ENCODE peak calls at places on chromosomes 4 and X, in nine cellular contexts. One of them, this sample, is unnamed.

GRCh38 chr4:25320374-25321172 is 8.0 kb downstream of the ZCCHC4 start:
- DNase-seq in NT2/D1: no peak
- DNase-seq in left ventricle myocardium inferior: no peak
- DNase-seq in H1: no peak
- DNase-seq in IMR-90: peak; percentile 92
- DNase-seq in psoas muscle: no peak
- DNase-seq in left lung: no peak
- DNase-seq in brain microvascular endothelial cell: peak; percentile 70
- DNase-seq in GM12878: no peak
- DNase-seq in this sample: peak; percentile 78

GRCh38 chr4:123790681-123791080 is 394.1 kb downstream of the SPRY1 start:
- DNase-seq in NT2/D1: no peak
- DNase-seq in left ventricle myocardium inferior: no peak
- DNase-seq in H1: no peak
- DNase-seq in IMR-90: peak; percentile 31
- DNase-seq in psoas muscle: no peak
- DNase-seq in left lung: no peak
- DNase-seq in brain microvascular endothelial cell: no peak
- DNase-seq in GM12878: no peak
- DNase-seq in this sample: no peak

GRCh38 chr4:2925931-2926860 is 37.0 kb downstream of the NOP14 start:
- DNase-seq in NT2/D1: no peak
- DNase-seq in left ventricle myocardium inferior: no peak
- DNase-seq in H1: no peak
- DNase-seq in IMR-90: no peak
- DNase-seq in psoas muscle: no peak
- DNase-seq in left lung: no peak
- DNase-seq in brain microvascular endothelial cell: no peak
- DNase-seq in GM12878: no peak
- DNase-seq in this sample: no peak

GRCh38 chrX:50721771-50722521 is 92.0 kb downstream of the SHROOM4 start:
- DNase-seq in NT2/D1: peak; percentile 57
- DNase-seq in left ventricle myocardium inferior: no peak
- DNase-seq in H1: no peak
- DNase-seq in IMR-90: no peak
- DNase-seq in psoas muscle: no peak
- DNase-seq in left lung: no peak
- DNase-seq in brain microvascular endothelial cell: no peak
- DNase-seq in GM12878: no peak
- DNase-seq in this sample: no peak

GRCh38 chr4:48454591-48454990 is 28.6 kb upstream of the SLC10A4 start:
- DNase-seq in NT2/D1: no peak
- DNase-seq in left ventricle myocardium inferior: no peak
- DNase-seq in H1: no peak
- DNase-seq in IMR-90: no peak
- DNase-seq in psoas muscle: no peak
- DNase-seq in left lung: no peak
- DNase-seq in brain microvascular endothelial cell: no peak
- DNase-seq in GM12878: no peak
- DNase-seq in this sample: no peak

GRCh38 chrX:112527903-112528302 is 151.8 kb downstream of the LHFPL1 start:
- DNase-seq in NT2/D1: no peak
- DNase-seq in left ventricle myocardium inferior: no peak
- DNase-seq in H1: no peak
- DNase-seq in IMR-90: no peak
- DNase-seq in psoas muscle: no peak
- DNase-seq in left lung: no peak
- DNase-seq in brain microvascular endothelial cell: no peak
- DNase-seq in GM12878: no peak
- DNase-seq in this sample: peak; percentile 1

GRCh38 chr4:17921451-17921850 is 100.1 kb downstream of the LCORL start:
- DNase-seq in NT2/D1: no peak
- DNase-seq in left ventricle myocardium inferior: no peak
- DNase-seq in H1: no peak
- DNase-seq in IMR-90: no peak
- DNase-seq in psoas muscle: no peak
- DNase-seq in left lung: no peak
- DNase-seq in brain microvascular endothelial cell: no peak
- DNase-seq in GM12878: no peak
- DNase-seq in this sample: no peak

GRCh38 chr4:168220893-168221292 is 97.7 kb downstream of the DDX60 start:
- DNase-seq in NT2/D1: no peak
- DNase-seq in left ventricle myocardium inferior: no peak
- DNase-seq in H1: no peak
- DNase-seq in IMR-90: peak; percentile 30
- DNase-seq in psoas muscle: no peak
- DNase-seq in left lung: no peak
- DNase-seq in brain microvascular endothelial cell: no peak
- DNase-seq in GM12878: no peak
- DNase-seq in this sample: no peak

GRCh38 chr4:30815685-30816084 is 95.5 kb downstream of the PCDH7 start:
- DNase-seq in NT2/D1: no peak
- DNase-seq in left ventricle myocardium inferior: no peak
- DNase-seq in H1: no peak
- DNase-seq in IMR-90: no peak
- DNase-seq in psoas muscle: no peak
- DNase-seq in left lung: no peak
- DNase-seq in brain microvascular endothelial cell: no peak
- DNase-seq in GM12878: no peak
- DNase-seq in this sample: no peak

GRCh38 chr4:184969610-184970009 is 48.7 kb upstream of the HELT start:
- DNase-seq in NT2/D1: no peak
- DNase-seq in left ventricle myocardium inferior: no peak
- DNase-seq in H1: no peak
- DNase-seq in IMR-90: no peak
- DNase-seq in psoas muscle: no peak
- DNase-seq in left lung: no peak
- DNase-seq in brain microvascular endothelial cell: no peak
- DNase-seq in GM12878: no peak
- DNase-seq in this sample: no peak

GRCh38 chr4:88743696-88744095 is 46.1 kb upstream of the NAP1L5 start:
- DNase-seq in NT2/D1: no peak
- DNase-seq in left ventricle myocardium inferior: no peak
- DNase-seq in H1: no peak
- DNase-seq in IMR-90: peak; percentile 94
- DNase-seq in psoas muscle: no peak
- DNase-seq in left lung: no peak
- DNase-seq in brain microvascular endothelial cell: peak; percentile 72
- DNase-seq in GM12878: no peak
- DNase-seq in this sample: peak; percentile 54

GRCh38 chrX:153667931-153668396 is 5.6 kb downstream of the PNCK start:
- DNase-seq in NT2/D1: no peak
- DNase-seq in left ventricle myocardium inferior: peak; percentile 81
- DNase-seq in H1: peak; percentile 92
- DNase-seq in IMR-90: peak; percentile 64
- DNase-seq in psoas muscle: peak; percentile 80
- DNase-seq in left lung: peak; percentile 77
- DNase-seq in brain microvascular endothelial cell: peak; percentile 69
- DNase-seq in GM12878: peak; percentile 12
- DNase-seq in this sample: peak; percentile 64

GRCh38 chr4:111808174-111808573 is 337.1 kb upstream of the FAM241A start:
- DNase-seq in NT2/D1: no peak
- DNase-seq in left ventricle myocardium inferior: no peak
- DNase-seq in H1: no peak
- DNase-seq in IMR-90: no peak
- DNase-seq in psoas muscle: no peak
- DNase-seq in left lung: no peak
- DNase-seq in brain microvascular endothelial cell: no peak
- DNase-seq in GM12878: no peak
- DNase-seq in this sample: no peak

GRCh38 chr4:111802191-111802590 is 343.1 kb upstream of the FAM241A start:
- DNase-seq in NT2/D1: no peak
- DNase-seq in left ventricle myocardium inferior: no peak
- DNase-seq in H1: no peak
- DNase-seq in IMR-90: no peak
- DNase-seq in psoas muscle: no peak
- DNase-seq in left lung: no peak
- DNase-seq in brain microvascular endothelial cell: no peak
- DNase-seq in GM12878: no peak
- DNase-seq in this sample: peak; percentile 62

GRCh38 chr4:111807556-111807955 is 337.7 kb upstream of the FAM241A start:
- DNase-seq in NT2/D1: no peak
- DNase-seq in left ventricle myocardium inferior: no peak
- DNase-seq in H1: no peak
- DNase-seq in IMR-90: no peak
- DNase-seq in psoas muscle: no peak
- DNase-seq in left lung: no peak
- DNase-seq in brain microvascular endothelial cell: no peak
- DNase-seq in GM12878: no peak
- DNase-seq in this sample: no peak

GRCh38 chr4:111811661-111812060 is 333.6 kb upstream of the FAM241A start:
- DNase-seq in NT2/D1: no peak
- DNase-seq in left ventricle myocardium inferior: no peak
- DNase-seq in H1: no peak
- DNase-seq in IMR-90: no peak
- DNase-seq in psoas muscle: no peak
- DNase-seq in left lung: no peak
- DNase-seq in brain microvascular endothelial cell: no peak
- DNase-seq in GM12878: no peak
- DNase-seq in this sample: no peak

DNA sequence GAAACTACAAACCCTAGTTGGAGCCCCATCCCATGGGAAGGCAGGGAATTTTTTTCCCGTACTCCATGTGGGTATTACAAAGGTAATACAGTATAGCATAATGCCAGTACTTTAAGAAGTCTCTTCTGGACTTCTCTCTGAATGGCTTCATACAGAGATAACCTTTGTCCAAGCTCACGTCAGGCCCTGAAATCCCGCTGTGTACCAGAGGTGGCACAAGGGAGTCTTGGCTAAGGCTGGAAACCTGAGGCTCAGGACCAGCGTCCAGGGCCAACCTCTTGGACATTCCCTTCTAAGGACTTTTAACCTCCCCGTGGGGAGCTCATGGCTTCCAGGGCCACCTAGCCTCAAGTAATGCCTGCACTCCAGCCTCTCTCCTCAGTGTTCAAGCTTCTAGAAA is 338.9 kb upstream of the FAM241A start:
- DNase-seq in NT2/D1: no peak
- DNase-seq in left ventricle myocardium inferior: no peak
- DNase-seq in H1: peak; percentile 52
- DNase-seq in IMR-90: no peak
- DNase-seq in psoas muscle: no peak
- DNase-seq in left lung: no peak
- DNase-seq in brain microvascular endothelial cell: peak; percentile 0
- DNase-seq in GM12878: no peak
- DNase-seq in this sample: no peak
- H3K27me3 ChIP-seq in NT2/D1: no peaks in the 10 kb centered on the region
- H3K27me3 ChIP-seq in left ventricle myocardium inferior: no peaks in the 10 kb centered on the region
- H3K27me3 ChIP-seq in H1: peaks cover 42% of the 10 kb centered on the region
- H3K27me3 ChIP-seq in IMR-90: no peaks in the 10 kb centered on the region
- H3K27me3 ChIP-seq in psoas muscle: no peaks in the 10 kb centered on the region
- H3K27me3 ChIP-seq in left lung: no peaks in the 10 kb centered on the region
- H3K27me3 ChIP-seq in brain microvascular endothelial cell: no peaks in the 10 kb centered on the region
- H3K27me3 ChIP-seq in GM12878: no peaks in the 10 kb centered on the region
- H3K27me3 ChIP-seq in this sample: peaks cover 34% of the 10 kb centered on the region

DNA sequence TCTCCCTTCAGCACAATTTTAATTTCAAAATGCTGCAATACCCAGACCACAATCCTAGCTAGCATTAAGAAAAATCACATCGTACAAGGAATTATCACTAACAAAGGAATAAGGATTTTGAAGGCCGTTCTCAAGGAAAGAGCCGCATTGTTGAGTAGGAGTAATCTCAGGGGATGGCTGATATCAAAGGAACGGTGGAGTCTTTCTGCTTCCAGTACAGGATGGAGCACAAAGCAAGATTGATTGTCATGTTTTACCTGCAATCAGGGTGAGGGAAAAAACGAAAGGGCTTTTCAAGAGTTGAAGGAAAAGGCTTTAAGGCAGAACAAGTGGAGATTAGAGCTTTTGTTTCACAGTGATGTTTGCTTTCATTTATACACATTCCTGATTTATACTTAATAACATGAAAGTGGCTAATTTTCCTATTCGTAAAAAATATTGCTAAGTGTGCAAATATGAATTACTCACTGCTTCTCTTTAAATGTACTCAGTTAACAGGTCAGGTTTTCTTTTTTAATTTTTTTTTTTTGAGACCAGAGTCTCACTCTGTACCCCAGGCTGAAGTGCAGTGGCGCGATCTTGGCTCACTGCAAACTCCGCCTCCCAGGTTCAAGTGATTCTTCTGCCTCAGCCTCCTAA is 207.0 kb downstream of the TRIML1 start:
- DNase-seq in NT2/D1: no peak
- DNase-seq in left ventricle myocardium inferior: no peak
- DNase-seq in H1: no peak
- DNase-seq in IMR-90: no peak
- DNase-seq in psoas muscle: no peak
- DNase-seq in left lung: no peak
- DNase-seq in brain microvascular endothelial cell: no peak
- DNase-seq in GM12878: no peak
- DNase-seq in this sample: no peak
- H3K27me3 ChIP-seq in NT2/D1: no peaks in the 10 kb centered on the region
- H3K27me3 ChIP-seq in left ventricle myocardium inferior: no peaks in the 10 kb centered on the region
- H3K27me3 ChIP-seq in H1: no peaks in the 10 kb centered on the region
- H3K27me3 ChIP-seq in IMR-90: no peaks in the 10 kb centered on the region
- H3K27me3 ChIP-seq in psoas muscle: no peaks in the 10 kb centered on the region
- H3K27me3 ChIP-seq in left lung: no peaks in the 10 kb centered on the region
- H3K27me3 ChIP-seq in brain microvascular endothelial cell: no peaks in the 10 kb centered on the region
- H3K27me3 ChIP-seq in GM12878: no peaks in the 10 kb centered on the region
- H3K27me3 ChIP-seq in this sample: no peaks in the 10 kb centered on the region

DNA sequence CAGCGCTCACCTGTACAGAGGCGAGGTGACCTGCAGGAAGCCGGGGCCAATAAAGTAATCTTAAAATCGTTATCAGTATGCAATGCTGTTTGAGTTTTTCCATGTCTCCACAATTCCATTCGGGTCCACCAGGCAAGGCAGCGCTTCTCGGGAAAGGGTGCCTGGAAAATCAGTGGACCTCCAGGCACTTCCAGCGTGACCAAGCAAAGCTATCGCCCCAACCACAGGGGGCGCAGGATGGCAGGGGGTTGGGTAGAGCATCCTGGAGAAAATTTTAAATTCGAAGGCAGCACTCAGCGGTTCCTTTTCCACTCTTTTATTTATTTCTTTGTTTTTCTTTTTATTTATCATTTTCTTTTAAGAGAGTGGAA is 5.4 kb upstream of the SOX3 start:
- DNase-seq in NT2/D1: no peak
- DNase-seq in left ventricle myocardium inferior: no peak
- DNase-seq in H1: peak; percentile 51
- DNase-seq in IMR-90: no peak
- DNase-seq in psoas muscle: no peak
- DNase-seq in left lung: no peak
- DNase-seq in brain microvascular endothelial cell: no peak
- DNase-seq in GM12878: no peak
- DNase-seq in this sample: no peak
- H3K27me3 ChIP-seq in NT2/D1: peaks cover 59% of the 10 kb centered on the region
- H3K27me3 ChIP-seq in left ventricle myocardium inferior: peaks cover 96% of the 10 kb centered on the region
- H3K27me3 ChIP-seq in H1: peaks cover 59% of the 10 kb centered on the region
- H3K27me3 ChIP-seq in IMR-90: peaks cover 51% of the 10 kb centered on the region
- H3K27me3 ChIP-seq in psoas muscle: peaks cover 33% of the 10 kb centered on the region
- H3K27me3 ChIP-seq in left lung: peaks cover 86% of the 10 kb centered on the region
- H3K27me3 ChIP-seq in brain microvascular endothelial cell: peaks cover 24% of the 10 kb centered on the region
- H3K27me3 ChIP-seq in GM12878: no peaks in the 10 kb centered on the region
- H3K27me3 ChIP-seq in this sample: peaks cover 88% of the 10 kb centered on the region

DNA sequence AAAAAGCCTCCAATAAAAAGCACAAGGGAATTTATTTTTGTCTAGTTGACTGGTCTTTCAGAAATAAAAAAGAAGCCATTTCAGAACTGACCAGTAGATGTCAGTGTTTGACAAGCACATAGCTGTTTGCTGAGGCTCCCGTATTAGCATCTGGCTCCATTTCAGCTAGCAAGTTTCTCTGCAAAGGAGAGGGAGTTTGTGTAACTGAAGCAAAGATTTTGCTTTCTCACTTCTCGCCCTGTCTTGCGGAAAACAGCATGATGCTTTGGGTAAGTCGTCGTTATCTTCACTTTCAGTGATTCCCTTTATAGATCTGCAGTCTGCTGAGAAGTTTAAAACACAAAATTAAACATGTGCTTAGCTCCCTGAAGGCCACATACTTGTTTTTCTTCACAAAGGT is 85.5 kb downstream of the CT47B1 start:
- DNase-seq in NT2/D1: peak; percentile 54
- DNase-seq in left ventricle myocardium inferior: no peak
- DNase-seq in H1: no peak
- DNase-seq in IMR-90: peak; percentile 71
- DNase-seq in psoas muscle: no peak
- DNase-seq in left lung: no peak
- DNase-seq in brain microvascular endothelial cell: peak; percentile 52
- DNase-seq in GM12878: peak; percentile 47
- DNase-seq in this sample: peak; percentile 51
- H3K27me3 ChIP-seq in NT2/D1: peaks cover 5% of the 10 kb centered on the region
- H3K27me3 ChIP-seq in left ventricle myocardium inferior: no peaks in the 10 kb centered on the region
- H3K27me3 ChIP-seq in H1: no peaks in the 10 kb centered on the region
- H3K27me3 ChIP-seq in IMR-90: no peaks in the 10 kb centered on the region
- H3K27me3 ChIP-seq in psoas muscle: no peaks in the 10 kb centered on the region
- H3K27me3 ChIP-seq in left lung: no peaks in the 10 kb centered on the region
- H3K27me3 ChIP-seq in brain microvascular endothelial cell: no peaks in the 10 kb centered on the region
- H3K27me3 ChIP-seq in GM12878: no peaks in the 10 kb centered on the region
- H3K27me3 ChIP-seq in this sample: no peaks in the 10 kb centered on the region

This sample was measured in mesenchymal stem cell.